ENCODE peak calls at places on chromosomes 2 and 18, in four cellular contexts. One of them, this sample, is unnamed.

GRCh38 chr18:53153281-53153680 is 813.3 kb downstream of the DCC start:
- DNase-seq in fibroblast of villous mesenchyme: no peak
- DNase-seq in GM12892: no peak
- DNase-seq in thyroid gland: no peak
- DNase-seq in this sample: no peak

GRCh38 chr18:12079504-12080237 is 14.0 kb upstream of the ANKRD62 start:
- DNase-seq in fibroblast of villous mesenchyme: peak; percentile 7
- DNase-seq in GM12892: no peak
- DNase-seq in thyroid gland: peak; percentile 81
- DNase-seq in this sample: peak; percentile 37

GRCh38 chr2:217218269-217219140 is 358.6 kb upstream of the TNP1 start:
- DNase-seq in thyroid gland: no peak
- DNase-seq in GM12892: no peak
- DNase-seq in fibroblast of villous mesenchyme: peak; percentile 84
- DNase-seq in this sample: peak; percentile 96

GRCh38 chr2:24359701-24360049 is 661 bp downstream of the ITSN2 start:
- DNase-seq in thyroid gland: peak; percentile 69
- DNase-seq in fibroblast of villous mesenchyme: peak; percentile 28
- DNase-seq in GM12892: no peak
- DNase-seq in this sample: no peak

GRCh38 chr2:226781471-226781870 is 18.1 kb downstream of the IRS1 start:
- DNase-seq in thyroid gland: no peak
- DNase-seq in GM12892: no peak
- DNase-seq in fibroblast of villous mesenchyme: peak; percentile 56
- DNase-seq in this sample: no peak

GRCh38 chr2:233793465-233794127 is 15.5 kb downstream of the MROH2A start:
- DNase-seq in GM12892: no peak
- DNase-seq in thyroid gland: peak; percentile 72
- DNase-seq in fibroblast of villous mesenchyme: no peak
- DNase-seq in this sample: no peak

GRCh38 chr18:35117951-35118411 is 76.8 kb downstream of the MAPRE2 start:
- DNase-seq in fibroblast of villous mesenchyme: peak; percentile 64
- DNase-seq in thyroid gland: no peak
- DNase-seq in GM12892: no peak
- DNase-seq in this sample: peak; percentile 75

GRCh38 chr2:240225660-240226475 is 85.4 kb upstream of the OTOS start:
- DNase-seq in thyroid gland: no peak
- DNase-seq in GM12892: no peak
- DNase-seq in fibroblast of villous mesenchyme: no peak
- DNase-seq in this sample: no peak

GRCh38 chr2:66700181-66700686 is 265.3 kb downstream of the MEIS1 start:
- DNase-seq in GM12892: no peak
- DNase-seq in fibroblast of villous mesenchyme: peak; percentile 31
- DNase-seq in thyroid gland: no peak
- DNase-seq in this sample: no peak

GRCh38 chr2:111161971-111162370 is 41.3 kb downstream of the BCL2L11 start:
- DNase-seq in thyroid gland: peak; percentile 57
- DNase-seq in GM12892: no peak
- DNase-seq in fibroblast of villous mesenchyme: no peak
- DNase-seq in this sample: no peak

GRCh38 chr2:98165516-98166071 is 78.6 kb downstream of the VWA3B start:
- DNase-seq in thyroid gland: no peak
- DNase-seq in fibroblast of villous mesenchyme: no peak
- DNase-seq in GM12892: no peak
- DNase-seq in this sample: no peak

GRCh38 chr2:233832414-233832813 is 21.9 kb downstream of the HJURP start:
- DNase-seq in fibroblast of villous mesenchyme: no peak
- DNase-seq in thyroid gland: no peak
- DNase-seq in GM12892: no peak
- DNase-seq in this sample: peak; percentile 17

GRCh38 chr18:79900610-79901570 is 50.6 kb downstream of the SLC66A2 start:
- DNase-seq in fibroblast of villous mesenchyme: no peak
- DNase-seq in thyroid gland: no peak
- DNase-seq in GM12892: no peak
- DNase-seq in this sample: no peak

GRCh38 chr2:106904242-106904641 is 18.3 kb upstream of the ST6GAL2 start:
- DNase-seq in GM12892: no peak
- DNase-seq in thyroid gland: no peak
- DNase-seq in fibroblast of villous mesenchyme: no peak
- DNase-seq in this sample: no peak

This sample was measured in amniotic epithelial cell.